ENCODE peak calls at places on chromosomes 5 and 9, in four cellular contexts. One of them, this sample, is unnamed.

GRCh38 chr9:124869466-124869985 is 7.6 kb downstream of the ARPC5L start:
- DNase-seq in C1 segment of cervical spinal cord: peak
- DNase-seq in A172: no peak
- DNase-seq in HTR-8/SVneo: no peak
- DNase-seq in this sample: no peak

GRCh38 chr5:15366676-15367391 is 133.1 kb upstream of the FBXL7 start:
- DNase-seq in C1 segment of cervical spinal cord: no peak
- DNase-seq in A172: peak
- DNase-seq in HTR-8/SVneo: no peak
- DNase-seq in this sample: no peak

GRCh38 chr9:108786756-108787663 is 68.8 kb downstream of the ACTL7B start:
- DNase-seq in C1 segment of cervical spinal cord: no peak
- DNase-seq in A172: peak
- DNase-seq in HTR-8/SVneo: no peak
- DNase-seq in this sample: no peak

GRCh38 chr9:119368681-119369581 is at the start of gene BRINP1:
- DNase-seq in C1 segment of cervical spinal cord: peak
- DNase-seq in A172: no peak
- DNase-seq in HTR-8/SVneo: no peak
- DNase-seq in this sample: no peak

GRCh38 chr5:24633705-24634325 is 11.0 kb downstream of the CDH10 start:
- DNase-seq in C1 segment of cervical spinal cord: no peak
- DNase-seq in A172: peak
- DNase-seq in HTR-8/SVneo: peak
- DNase-seq in this sample: no peak

GRCh38 chr9:79302002-79302401 is 269.8 kb upstream of the TLE4 start:
- DNase-seq in C1 segment of cervical spinal cord: no peak
- DNase-seq in A172: no peak
- DNase-seq in HTR-8/SVneo: no peak
- DNase-seq in this sample: no peak

GRCh38 chr9:36151306-36152210 is 15.0 kb downstream of the GLIPR2 start:
- DNase-seq in C1 segment of cervical spinal cord: no peak
- DNase-seq in A172: peak
- DNase-seq in HTR-8/SVneo: no peak
- DNase-seq in this sample: no peak

GRCh38 chr9:121673576-121673975 is 22.1 kb downstream of the DAB2IP start:
- DNase-seq in C1 segment of cervical spinal cord: no peak
- DNase-seq in A172: no peak
- DNase-seq in HTR-8/SVneo: no peak
- DNase-seq in this sample: no peak

GRCh38 chr5:51811883-51812282 is 428.6 kb downstream of the ISL1 start:
- DNase-seq in C1 segment of cervical spinal cord: no peak
- DNase-seq in A172: no peak
- DNase-seq in HTR-8/SVneo: no peak
- DNase-seq in this sample: no peak

GRCh38 chr9:134365791-134366222 is 39.6 kb downstream of the RXRA start:
- DNase-seq in C1 segment of cervical spinal cord: no peak
- DNase-seq in A172: peak
- DNase-seq in HTR-8/SVneo: no peak
- DNase-seq in this sample: no peak

GRCh38 chr9:37498457-37498856 is 12.7 kb downstream of the POLR1E start:
- DNase-seq in C1 segment of cervical spinal cord: no peak
- DNase-seq in A172: no peak
- DNase-seq in HTR-8/SVneo: no peak
- DNase-seq in this sample: no peak

GRCh38 chr9:32551491-32552049 is 557 bp upstream of the SMIM27 start:
- DNase-seq in C1 segment of cervical spinal cord: peak
- DNase-seq in A172: peak
- DNase-seq in HTR-8/SVneo: no peak
- DNase-seq in this sample: no peak

GRCh38 chr9:25449503-25449902 is 228.7 kb downstream of the TUSC1 start:
- DNase-seq in C1 segment of cervical spinal cord: no peak
- DNase-seq in A172: no peak
- DNase-seq in HTR-8/SVneo: no peak
- DNase-seq in this sample: no peak

GRCh38 chr5:52989025-52989780 is at the start of gene ITGA2:
- DNase-seq in C1 segment of cervical spinal cord: peak
- DNase-seq in A172: peak
- DNase-seq in HTR-8/SVneo: peak
- DNase-seq in this sample: peak

GRCh38 chr5:11050596-11051304 is 289.7 kb upstream of the DAP start:
- DNase-seq in C1 segment of cervical spinal cord: no peak
- DNase-seq in A172: peak
- DNase-seq in HTR-8/SVneo: no peak
- DNase-seq in this sample: no peak